ENCODE peak calls at places on chromosomes 2 and 18, in nine cellular contexts. K is SJSA1, O is transverse colon, U is body of pancreas, M is A673, B is right cardiac atrium, A is adrenal gland, L is cardiac muscle cell, J is heart left ventricle. H is an unnamed sample. For H3K4me1, the result is how much of the 10 kb centered on the place peaks cover.

GRCh38 chr2:58539973-58540372 is 298.8 kb upstream of the FANCL start:
- DNase-seq in B (no peak), O (no peak), L (no peak), J (no peak), M (peak), K (no peak), A (no peak), U (no peak), H (no peak)

GRCh38 chr2:230586328-230586982 is 126.2 kb upstream of the CAB39 start:
- DNase-seq in L (peak), O (no peak), J (no peak), A (no peak), B (no peak), K (no peak), U (no peak), M (no peak), H (no peak)

GRCh38 chr18:48800877-48801727 is 149.7 kb downstream of the SMAD7 start:
- DNase-seq in J (no peak), U (peak), M (no peak), B (no peak), L (no peak), A (peak), K (peak), O (peak), H (peak)

GRCh38 chr2:71070294-71071025 is 2.0 kb downstream of the NAGK start:
- DNase-seq in K (no peak), J (no peak), M (peak), L (peak), O (no peak), A (no peak), U (peak), B (no peak), H (no peak)

GRCh38 chr2:100235581-100235980 is 86.7 kb downstream of the LONRF2 start:
- DNase-seq in K (no peak), O (no peak), U (no peak), J (no peak), L (no peak), B (no peak), M (no peak), A (no peak), H (no peak)

GRCh38 chr18:33184918-33185317 is 255.6 kb downstream of the CCDC178 start:
- DNase-seq in K (no peak), J (no peak), B (no peak), L (no peak), M (no peak), O (no peak), A (no peak), U (no peak), H (no peak)

GRCh38 chr18:26468931-26469340 is 79.4 kb downstream of the KCTD1 start:
- DNase-seq in L (no peak), O (peak), U (no peak), A (no peak), K (no peak), M (peak), B (no peak), J (no peak), H (no peak)

GRCh38 chr2:120605231-120605935 is 130.3 kb upstream of the GLI2 start:
- DNase-seq in U (no peak), L (no peak), M (no peak), A (no peak), K (no peak), B (no peak), O (no peak), J (peak), H (peak)

GRCh38 chr18:421236-422155 is 79.0 kb downstream of the COLEC12 start:
- DNase-seq in A (no peak), K (peak), J (no peak), L (peak), M (no peak), U (peak), B (no peak), O (no peak), H (no peak)

GRCh38 chr2:218223046-218223445 is 6.1 kb downstream of the ARPC2 start:
- DNase-seq in M (peak), A (no peak), K (no peak), J (no peak), L (peak), B (no peak), O (no peak), U (no peak), H (no peak)

GRCh38 chr2:9565436-9566153 is 10.0 kb upstream of the ADAM17 start:
- DNase-seq in O (peak), L (peak), B (peak), A (peak), J (no peak), U (peak), K (peak), M (peak), H (peak)

GRCh38 chr2:226791056-226791486 is 8.5 kb downstream of the IRS1 start:
- DNase-seq in A (peak), K (no peak), B (no peak), O (peak), L (peak), U (peak), M (peak), J (peak), H (peak)

GRCh38 chr2:163768881-163769681 is 33.3 kb upstream of the FIGN start:
- DNase-seq in A (no peak), O (no peak), J (no peak), U (no peak), M (no peak), L (no peak), B (no peak), K (no peak), H (no peak)

GRCh38 chr2:45968946-45969584 is 317.6 kb downstream of the PRKCE start:
- DNase-seq in B (no peak), O (no peak), A (peak), J (no peak), L (no peak), M (no peak), U (no peak), K (no peak), H (no peak)

DNA sequence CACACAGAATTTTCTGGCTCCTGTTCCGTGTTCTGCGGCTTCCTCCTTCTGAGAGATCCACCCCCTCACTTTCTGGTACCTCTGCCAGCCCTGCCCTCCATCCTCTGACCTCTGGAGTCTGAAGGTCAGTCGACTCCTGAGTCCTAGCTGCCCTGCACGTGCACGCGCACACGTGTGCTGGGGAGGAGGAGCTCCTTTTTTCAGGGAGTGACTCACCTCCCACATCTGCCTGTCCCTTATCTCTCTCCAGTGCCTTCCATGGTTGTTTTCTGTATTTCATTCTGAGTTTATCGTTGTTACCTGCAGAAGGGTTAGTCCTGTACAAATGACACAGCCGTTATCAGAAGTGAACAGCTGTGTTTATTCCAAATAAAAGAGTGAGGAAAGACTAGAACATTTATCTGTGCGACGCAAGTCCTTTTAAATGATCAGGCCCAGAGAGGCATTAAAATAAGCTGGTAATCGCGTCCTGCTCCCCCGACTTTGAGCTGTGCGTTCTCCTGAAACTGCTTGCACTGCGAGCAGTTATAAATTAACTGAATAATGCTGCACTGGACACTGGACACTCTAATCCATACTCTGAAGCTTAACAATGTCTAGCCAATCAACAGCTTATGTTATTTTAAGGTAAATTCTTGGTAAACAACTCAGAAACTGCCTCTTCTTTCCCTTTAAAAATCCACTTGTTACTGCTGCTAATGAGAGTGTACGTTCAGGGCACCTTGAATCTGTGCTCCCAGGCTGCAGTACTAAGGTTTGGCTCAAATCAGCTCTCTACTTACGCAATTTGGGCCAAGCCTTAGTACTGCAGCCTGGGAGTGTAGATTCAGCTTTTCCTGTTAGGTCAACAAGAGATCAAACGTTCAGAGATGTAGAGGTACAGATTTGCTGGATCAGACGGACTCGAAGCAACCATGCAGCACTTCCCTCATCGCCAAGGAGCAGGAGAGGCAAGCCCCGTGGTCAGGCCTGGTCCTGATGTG is 72.5 kb downstream of the GALR1 start:
- DNase-seq in B (no peak), A (no peak), M (no peak), O (peak), L (no peak), U (peak), K (no peak), J (no peak), H (no peak)
- H3K4me1 ChIP-seq in B (under half), A (under half), M (under half), O (under half), L (under half), U (under half), K (under half), J (under half), H (under half)

GRCh38 chr18:31686572-31686971 is 2.2 kb upstream of the B4GALT6 start:
- DNase-seq in L (no peak), J (no peak), K (no peak), U (no peak), B (no peak), M (no peak), O (no peak), A (no peak), H (no peak)

GRCh38 chr18:31684279-31685096 is at the start of gene B4GALT6:
- DNase-seq in M (no peak), K (no peak), J (peak), L (peak), A (peak), U (peak), B (peak), O (peak), H (no peak)

GRCh38 chr18:31687016-31687415 is 2.6 kb upstream of the B4GALT6 start:
- DNase-seq in B (no peak), K (no peak), A (no peak), U (no peak), O (no peak), J (no peak), L (no peak), M (no peak), H (no peak)

GRCh38 chr18:31683968-31684278 is 458 bp downstream of the B4GALT6 start:
- DNase-seq in L (no peak), M (no peak), J (no peak), U (no peak), O (no peak), B (no peak), A (no peak), K (no peak), H (no peak)

GRCh38 chr18:31685097-31686082 is 1.0 kb upstream of the B4GALT6 start:
- DNase-seq in M (peak), J (peak), A (peak), B (peak), K (peak), O (peak), U (peak), L (peak), H (no peak)
- H3K4me1 ChIP-seq in M (under half), J (under half), A (under half), B (under half), K (under half), O (under half), U (under half), L (under half), H (under half)

GRCh38 chr2:32745675-32746074 is 117.8 kb downstream of the TTC27 start:
- DNase-seq in U (no peak), B (no peak), O (no peak), A (no peak), K (no peak), L (no peak), M (no peak), J (no peak), H (no peak)
- H3K4me1 ChIP-seq in U (under half), B (under half), O (under half), A (under half), K (under half), L (under half), M (under half), J (under half), H (under half)

GRCh38 chr2:96535331-96535730 is 1.2 kb upstream of the ARID5A start:
- DNase-seq in A (no peak), K (no peak), J (no peak), L (no peak), O (no peak), U (no peak), B (no peak), M (no peak), H (no peak)
- H3K4me1 ChIP-seq in A (under half), K (under half), J (half or more), L (under half), O (under half), U (under half), B (under half), M (half or more), H (half or more)

GRCh38 chr2:132588576-132588975 is 81.4 kb downstream of the LYPD1 start:
- DNase-seq in A (no peak), M (no peak), O (peak), B (no peak), K (no peak), L (no peak), J (no peak), U (no peak), H (no peak)
- H3K4me1 ChIP-seq in A (under half), M (under half), O (under half), B (under half), K (under half), L (under half), J (under half), U (under half), H (under half)

DNA sequence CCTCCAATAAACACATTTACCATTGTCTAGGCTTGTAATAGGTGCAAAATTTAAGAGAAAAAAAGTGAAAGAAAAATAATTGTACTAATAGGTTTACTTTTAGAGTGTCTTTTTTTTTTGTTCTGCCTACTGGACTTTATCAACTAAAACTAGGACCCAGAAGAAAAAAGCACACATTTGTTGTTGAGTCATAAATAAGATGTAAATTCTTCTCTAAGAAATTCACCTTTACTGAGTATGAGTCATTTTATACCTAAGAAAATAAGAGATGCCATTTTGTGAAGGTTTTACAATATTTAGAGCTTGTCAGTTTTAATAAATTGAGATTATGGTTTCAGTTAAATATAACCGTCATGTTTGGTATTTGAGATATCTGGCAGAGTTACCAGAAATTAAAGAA is 19.2 kb downstream of the FARP2 start:
- DNase-seq in O (no peak), U (no peak), B (no peak), A (no peak), L (no peak), M (no peak), K (no peak), J (no peak), H (no peak)
- H3K4me1 ChIP-seq in O (under half), U (half or more), B (under half), A (under half), L (under half), M (under half), K (half or more), J (under half), H (under half)

DNA sequence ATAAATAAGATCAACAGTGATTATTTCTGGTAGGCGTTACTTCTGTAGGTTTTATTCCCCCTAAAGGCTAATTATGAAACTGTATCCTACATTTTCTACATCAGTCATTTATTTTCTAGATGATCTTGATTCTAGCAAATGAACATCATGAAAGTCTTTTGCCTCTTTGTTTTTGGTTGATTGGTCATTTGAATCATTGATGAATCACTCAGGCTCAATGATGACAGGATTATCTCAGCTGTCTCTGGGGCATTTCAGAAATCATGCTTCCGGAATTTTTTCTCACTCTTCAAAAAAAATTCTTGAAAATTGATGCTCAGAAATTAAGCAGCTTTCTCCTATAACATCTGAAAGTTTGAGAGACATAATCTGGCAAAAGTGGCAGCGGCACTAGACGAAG is 298.9 kb upstream of the TCF4 start:
- DNase-seq in L (no peak), J (no peak), M (no peak), K (no peak), U (no peak), O (no peak), A (no peak), B (no peak), H (no peak)
- H3K4me1 ChIP-seq in L (under half), J (under half), M (under half), K (under half), U (under half), O (under half), A (under half), B (under half), H (under half)

GRCh38 chr18:28045880-28046279 is 131.1 kb downstream of the CDH2 start:
- DNase-seq in B (no peak), O (no peak), M (no peak), L (no peak), K (no peak), U (no peak), A (no peak), J (no peak), H (no peak)

GRCh38 chr18:28048612-28049011 is 128.3 kb downstream of the CDH2 start:
- DNase-seq in K (no peak), A (no peak), J (no peak), U (no peak), L (no peak), O (no peak), B (no peak), M (no peak), H (no peak)

GRCh38 chr18:28044036-28044435 is 132.9 kb downstream of the CDH2 start:
- DNase-seq in K (no peak), L (no peak), O (no peak), A (no peak), B (no peak), M (no peak), U (no peak), J (no peak), H (no peak)

GRCh38 chr18:28043631-28044030 is 133.3 kb downstream of the CDH2 start:
- DNase-seq in U (no peak), L (no peak), K (no peak), A (no peak), O (no peak), J (no peak), B (no peak), M (no peak), H (no peak)

DNA sequence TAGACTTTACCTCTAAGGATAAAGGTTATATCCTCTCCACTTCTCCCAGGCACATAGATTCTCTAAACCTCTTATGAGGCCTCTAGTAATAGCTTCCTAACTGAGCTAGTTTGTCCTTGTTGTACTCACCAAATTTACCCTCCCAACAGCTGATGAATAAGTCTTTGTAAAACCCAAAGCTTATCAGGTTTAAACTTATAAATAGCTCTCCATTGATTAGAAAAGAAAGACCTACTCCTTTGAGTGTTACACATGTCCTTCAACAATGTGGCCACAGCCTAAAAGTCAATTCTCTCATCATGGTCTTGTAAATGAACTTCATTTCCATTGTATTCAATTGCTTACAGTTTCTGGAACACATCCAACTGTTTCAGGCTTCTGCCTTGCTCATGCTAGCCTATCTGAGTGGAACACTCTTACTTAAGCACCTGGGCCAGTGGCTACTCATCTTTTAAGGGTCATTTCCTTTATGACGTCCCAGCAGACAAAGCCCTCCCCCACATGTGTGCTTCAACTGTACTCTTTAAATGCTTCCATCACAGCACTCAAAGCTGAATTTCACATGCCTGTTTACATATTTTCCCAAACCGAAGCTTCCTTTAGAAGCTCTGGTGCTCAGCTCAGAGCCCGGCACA is 131.6 kb downstream of the CDH2 start:
- DNase-seq in B (no peak), K (no peak), J (no peak), U (no peak), M (no peak), O (no peak), A (no peak), L (peak), H (no peak)
- H3K4me1 ChIP-seq in B (under half), K (under half), J (under half), U (under half), M (under half), O (under half), A (under half), L (half or more), H (under half)

H was measured in tibial artery.